ENCODE peak calls at places on chromosomes 3 and 15, in four cellular contexts. One of them, this sample, is unnamed.

GRCh38 chr15:69903476-69904295 is 194.0 kb downstream of the TLE3 start:
- DNase-seq in GM12878: no peak
- DNase-seq in dorsolateral prefrontal cortex: no peak
- DNase-seq in PC-9: no peak
- DNase-seq in this sample: no peak

GRCh38 chr15:34644851-34645250 is 61.4 kb upstream of the GOLGA8B start:
- DNase-seq in GM12878: no peak
- DNase-seq in dorsolateral prefrontal cortex: no peak
- DNase-seq in PC-9: no peak
- DNase-seq in this sample: no peak

GRCh38 chr3:194112120-194113106 is 23.5 kb upstream of the HES1 start:
- DNase-seq in GM12878: no peak
- DNase-seq in dorsolateral prefrontal cortex: no peak
- DNase-seq in PC-9: peak
- DNase-seq in this sample: peak

GRCh38 chr15:25735550-25736384 is 127.4 kb downstream of the ATP10A start:
- DNase-seq in GM12878: no peak
- DNase-seq in dorsolateral prefrontal cortex: no peak
- DNase-seq in PC-9: no peak
- DNase-seq in this sample: no peak

GRCh38 chr15:51262468-51262867 is 75.9 kb downstream of the CYP19A1 start:
- DNase-seq in GM12878: no peak
- DNase-seq in dorsolateral prefrontal cortex: no peak
- DNase-seq in PC-9: no peak
- DNase-seq in this sample: no peak

GRCh38 chr15:69165637-69166025 is 5.2 kb downstream of the GLCE start:
- DNase-seq in GM12878: no peak
- DNase-seq in dorsolateral prefrontal cortex: no peak
- DNase-seq in PC-9: no peak
- DNase-seq in this sample: peak

GRCh38 chr3:165225604-165226003 is 29.4 kb upstream of the SLITRK3 start:
- DNase-seq in GM12878: no peak
- DNase-seq in dorsolateral prefrontal cortex: no peak
- DNase-seq in PC-9: no peak
- DNase-seq in this sample: no peak

GRCh38 chr3:186432189-186432588 is 70.2 kb upstream of the DGKG start:
- DNase-seq in GM12878: no peak
- DNase-seq in dorsolateral prefrontal cortex: no peak
- DNase-seq in PC-9: no peak
- DNase-seq in this sample: no peak

GRCh38 chr3:123157598-123158287 is 44.0 kb upstream of the SEC22A start:
- DNase-seq in GM12878: no peak
- DNase-seq in dorsolateral prefrontal cortex: no peak
- DNase-seq in PC-9: no peak
- DNase-seq in this sample: peak

GRCh38 chr3:77825045-77825827 is 785.3 kb downstream of the ROBO2 start:
- DNase-seq in GM12878: no peak
- DNase-seq in dorsolateral prefrontal cortex: no peak
- DNase-seq in PC-9: peak
- DNase-seq in this sample: no peak

GRCh38 chr3:189316296-189317019 is 144.7 kb downstream of the TPRG1 start:
- DNase-seq in GM12878: no peak
- DNase-seq in dorsolateral prefrontal cortex: no peak
- DNase-seq in PC-9: peak
- DNase-seq in this sample: peak

GRCh38 chr3:37680393-37680792 is 181.3 kb upstream of the CTDSPL start:
- DNase-seq in GM12878: no peak
- DNase-seq in dorsolateral prefrontal cortex: no peak
- DNase-seq in PC-9: no peak
- DNase-seq in this sample: no peak

GRCh38 chr15:92305342-92305741 is 88.3 kb upstream of the ST8SIA2 start:
- DNase-seq in GM12878: no peak
- DNase-seq in dorsolateral prefrontal cortex: no peak
- DNase-seq in PC-9: no peak
- DNase-seq in this sample: no peak

GRCh38 chr3:113606539-113607218 is 74.3 kb downstream of the SIDT1 start:
- DNase-seq in GM12878: peak
- DNase-seq in dorsolateral prefrontal cortex: no peak
- DNase-seq in PC-9: no peak
- DNase-seq in this sample: no peak

GRCh38 chr3:15805756-15806266 is 8.0 kb upstream of the ANKRD28 start:
- DNase-seq in GM12878: peak
- DNase-seq in dorsolateral prefrontal cortex: no peak
- DNase-seq in PC-9: peak
- DNase-seq in this sample: no peak

GRCh38 chr3:126156468-126156867 is 23.9 kb downstream of the ALDH1L1 start:
- DNase-seq in GM12878: no peak
- DNase-seq in dorsolateral prefrontal cortex: no peak
- DNase-seq in PC-9: no peak
- DNase-seq in this sample: no peak

GRCh38 chr15:67186226-67186649 is 68.2 kb downstream of the AAGAB start:
- DNase-seq in GM12878: no peak
- DNase-seq in dorsolateral prefrontal cortex: no peak
- DNase-seq in PC-9: no peak
- DNase-seq in this sample: no peak

GRCh38 chr3:10763817-10764313 is 52.2 kb upstream of the SLC6A11 start:
- DNase-seq in GM12878: no peak
- DNase-seq in dorsolateral prefrontal cortex: no peak
- DNase-seq in PC-9: no peak
- DNase-seq in this sample: no peak

GRCh38 chr3:58749948-58750347 is 83.4 kb upstream of the FAM3D start:
- DNase-seq in GM12878: no peak
- DNase-seq in dorsolateral prefrontal cortex: no peak
- DNase-seq in PC-9: no peak
- DNase-seq in this sample: no peak
- TF ChIP-seq CTCF in GM12878: no peak
- TF ChIP-seq CTCF in dorsolateral prefrontal cortex: no peak
- TF ChIP-seq CTCF in PC-9: no peak
- TF ChIP-seq CTCF in this sample: no peak

DNA sequence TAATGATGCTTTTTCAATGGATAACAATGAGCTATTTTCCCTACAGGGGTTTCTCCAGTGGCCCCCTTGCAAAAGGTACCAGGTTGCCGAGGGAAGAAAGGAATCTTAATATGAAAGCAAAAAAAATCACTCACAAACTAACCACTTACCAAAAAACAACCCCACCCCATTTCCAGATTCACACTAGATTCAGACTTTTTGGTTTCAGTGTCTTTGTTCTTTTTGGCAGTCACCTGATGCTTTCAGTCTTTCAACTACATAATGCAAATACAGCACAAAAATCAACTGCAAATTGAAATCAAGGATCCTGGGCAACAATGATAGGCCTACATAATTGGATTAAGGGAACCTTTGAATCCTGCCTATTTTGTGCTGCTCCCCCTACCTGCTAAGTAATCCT is 71.1 kb upstream of the RAP2B start:
- DNase-seq in GM12878: no peak
- DNase-seq in dorsolateral prefrontal cortex: no peak
- DNase-seq in PC-9: no peak
- DNase-seq in this sample: no peak
- H3K4me3 ChIP-seq in GM12878: no peak
- H3K4me3 ChIP-seq in dorsolateral prefrontal cortex: no peak
- H3K4me3 ChIP-seq in PC-9: no peak
- H3K4me3 ChIP-seq in this sample: no peak

GRCh38 chr3:190404715-190405114 is 16.8 kb downstream of the CLDN16 start:
- DNase-seq in GM12878: no peak
- DNase-seq in dorsolateral prefrontal cortex: no peak
- DNase-seq in PC-9: peak
- DNase-seq in this sample: no peak

GRCh38 chr3:190401943-190402342 is 14.0 kb downstream of the CLDN16 start:
- DNase-seq in GM12878: no peak
- DNase-seq in dorsolateral prefrontal cortex: no peak
- DNase-seq in PC-9: no peak
- DNase-seq in this sample: no peak

DNA sequence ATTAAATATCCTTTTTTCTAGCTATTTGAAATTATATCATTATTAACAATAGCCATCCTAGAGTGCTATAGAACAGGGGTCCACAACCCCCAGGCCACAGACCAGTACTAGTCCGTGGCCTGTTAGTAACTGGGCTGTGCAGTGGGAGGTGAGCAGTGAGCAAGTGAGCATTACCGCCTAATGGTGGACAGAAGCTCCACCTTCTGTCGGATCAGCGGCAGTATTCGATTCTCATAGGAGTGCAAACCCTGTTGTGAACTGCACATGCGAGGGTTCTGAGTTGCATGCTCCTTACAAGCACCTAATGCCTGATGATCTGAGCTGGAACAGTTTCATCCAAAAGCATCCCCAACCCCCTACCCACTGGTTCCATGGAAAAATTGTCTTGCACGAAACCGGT is 11.7 kb downstream of the CLDN16 start:
- DNase-seq in GM12878: no peak
- DNase-seq in dorsolateral prefrontal cortex: no peak
- DNase-seq in PC-9: no peak
- DNase-seq in this sample: no peak
- TF ChIP-seq CTCF in GM12878: no peak
- TF ChIP-seq CTCF in dorsolateral prefrontal cortex: no peak
- TF ChIP-seq CTCF in PC-9: no peak
- TF ChIP-seq CTCF in this sample: no peak

GRCh38 chr3:61594144-61594977 is 33.0 kb downstream of the PTPRG start:
- DNase-seq in GM12878: no peak
- DNase-seq in dorsolateral prefrontal cortex: no peak
- DNase-seq in PC-9: no peak
- DNase-seq in this sample: no peak
- H3K4me3 ChIP-seq in GM12878: no peak
- H3K4me3 ChIP-seq in dorsolateral prefrontal cortex: peak
- H3K4me3 ChIP-seq in PC-9: no peak
- H3K4me3 ChIP-seq in this sample: no peak

DNA sequence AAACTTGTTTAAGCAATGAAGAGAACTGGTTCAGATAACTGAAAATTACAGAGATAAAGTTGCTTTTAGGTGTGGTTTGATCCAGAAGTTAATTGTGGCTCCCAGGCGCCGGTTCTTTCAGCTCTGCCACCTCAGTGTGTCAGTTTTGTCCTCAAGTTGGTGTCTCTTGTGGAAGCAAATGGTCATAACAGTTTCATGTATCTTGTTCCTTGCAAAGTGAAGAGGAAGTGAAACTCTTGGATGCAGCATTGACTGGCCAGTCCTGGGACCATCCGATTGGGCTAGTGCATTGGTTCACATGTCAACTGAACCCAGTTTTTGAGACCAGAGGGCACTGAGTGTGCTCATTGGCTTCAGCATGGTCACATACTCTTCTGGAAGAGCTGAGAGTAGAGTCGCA is 181.4 kb upstream of the GRM7 start:
- DNase-seq in GM12878: peak
- DNase-seq in dorsolateral prefrontal cortex: no peak
- DNase-seq in PC-9: no peak
- DNase-seq in this sample: no peak
- TF ChIP-seq CTCF in GM12878: peak
- TF ChIP-seq CTCF in dorsolateral prefrontal cortex: no peak
- TF ChIP-seq CTCF in PC-9: no peak
- TF ChIP-seq CTCF in this sample: no peak